ENCODE peak calls at places on chromosomes 2 and 18, in seven cellular contexts. A, B, I, E, U, R and H are unnamed samples.

GRCh38 chr2:152525277-152525838 is 190.4 kb downstream of the FMNL2 start:
- DNase-seq in A (no peak), B (peak), I (no peak), E (peak), U (no peak), R (no peak), H (no peak)

GRCh38 chr2:84022810-84023431 is 436.2 kb downstream of the SUCLG1 start:
- DNase-seq in A (peak), B (peak), I (peak), E (peak), U (no peak), R (no peak), H (peak)

GRCh38 chr2:69177785-69178636 is 165.0 kb downstream of the ANTXR1 start:
- DNase-seq in A (peak), B (peak), I (peak), E (peak), U (peak), R (no peak), H (peak)

GRCh38 chr18:43620936-43621335 is 343.6 kb upstream of the SYT4 start:
- DNase-seq in A (peak), B (peak), I (peak), E (peak), U (no peak), R (no peak), H (no peak)

GRCh38 chr18:61546598-61546997 is 213.4 kb downstream of the CDH20 start:
- DNase-seq in A (no peak), B (peak), I (no peak), E (no peak), U (no peak), R (no peak), H (peak)

GRCh38 chr2:218756599-218757377 is 25.2 kb upstream of the CYP27A1 start:
- DNase-seq in A (no peak), B (no peak), I (no peak), E (no peak), U (no peak), R (no peak), H (no peak)

GRCh38 chr18:7584646-7585271 is 17.6 kb downstream of the PTPRM start:
- DNase-seq in A (no peak), B (no peak), I (no peak), E (no peak), U (no peak), R (no peak), H (no peak)

GRCh38 chr2:122028371-122029102 is 273.1 kb downstream of the TSN start:
- DNase-seq in A (no peak), B (peak), I (no peak), E (no peak), U (no peak), R (no peak), H (no peak)

GRCh38 chr2:59702026-59702425 is 851.4 kb downstream of the BCL11A start:
- DNase-seq in A (no peak), B (no peak), I (no peak), E (no peak), U (no peak), R (no peak), H (no peak)

GRCh38 chr2:205474746-205475145 is 207.6 kb upstream of the NRP2 start:
- DNase-seq in A (no peak), B (peak), I (no peak), E (no peak), U (no peak), R (no peak), H (no peak)

GRCh38 chr2:119349289-119349688 is 17.3 kb downstream of the C2orf76 start:
- DNase-seq in A (no peak), B (no peak), I (no peak), E (no peak), U (no peak), R (no peak), H (no peak)

GRCh38 chr2:15553519-15553918 is 7.6 kb downstream of the NBAS start:
- DNase-seq in A (no peak), B (no peak), I (no peak), E (no peak), U (no peak), R (no peak), H (no peak)

GRCh38 chr2:11839916-11840315 is 93.5 kb downstream of the LPIN1 start:
- DNase-seq in A (no peak), B (peak), I (no peak), E (no peak), U (no peak), R (no peak), H (no peak)

GRCh38 chr2:234881413-234882241 is 70.2 kb upstream of the SH3BP4 start:
- DNase-seq in A (peak), B (peak), I (peak), E (peak), U (peak), R (no peak), H (peak)

GRCh38 chr2:38835015-38835601 is 40.6 kb downstream of the DHX57 start:
- DNase-seq in A (no peak), B (peak), I (no peak), E (peak), U (no peak), R (no peak), H (peak)

GRCh38 chr2:241412144-241412543 is 56.1 kb downstream of the FARP2 start:
- DNase-seq in A (peak), B (peak), I (no peak), E (no peak), U (no peak), R (no peak), H (peak)

GRCh38 chr2:196613302-196613701 is 26.2 kb upstream of the CCDC150 start:
- DNase-seq in A (no peak), B (no peak), I (no peak), E (no peak), U (no peak), R (no peak), H (no peak)
- TF ChIP-seq CTCF in A (no peak), B (no peak), I (no peak), E (no peak), U (no peak), R (no peak), H (peak)

GRCh38 chr2:109226128-109226527 is 97.1 kb downstream of the SH3RF3 start:
- DNase-seq in A (no peak), B (peak), I (no peak), E (peak), U (no peak), R (no peak), H (no peak)

GRCh38 chr2:109225170-109225775 is 96.3 kb downstream of the SH3RF3 start:
- DNase-seq in A (no peak), B (no peak), I (no peak), E (no peak), U (no peak), R (no peak), H (no peak)

GRCh38 chr2:109222422-109222821 is 93.4 kb downstream of the SH3RF3 start:
- DNase-seq in A (no peak), B (no peak), I (no peak), E (no peak), U (no peak), R (no peak), H (no peak)

GRCh38 chr2:109223490-109223889 is 94.5 kb downstream of the SH3RF3 start:
- DNase-seq in A (no peak), B (no peak), I (no peak), E (no peak), U (no peak), R (no peak), H (no peak)

DNA sequence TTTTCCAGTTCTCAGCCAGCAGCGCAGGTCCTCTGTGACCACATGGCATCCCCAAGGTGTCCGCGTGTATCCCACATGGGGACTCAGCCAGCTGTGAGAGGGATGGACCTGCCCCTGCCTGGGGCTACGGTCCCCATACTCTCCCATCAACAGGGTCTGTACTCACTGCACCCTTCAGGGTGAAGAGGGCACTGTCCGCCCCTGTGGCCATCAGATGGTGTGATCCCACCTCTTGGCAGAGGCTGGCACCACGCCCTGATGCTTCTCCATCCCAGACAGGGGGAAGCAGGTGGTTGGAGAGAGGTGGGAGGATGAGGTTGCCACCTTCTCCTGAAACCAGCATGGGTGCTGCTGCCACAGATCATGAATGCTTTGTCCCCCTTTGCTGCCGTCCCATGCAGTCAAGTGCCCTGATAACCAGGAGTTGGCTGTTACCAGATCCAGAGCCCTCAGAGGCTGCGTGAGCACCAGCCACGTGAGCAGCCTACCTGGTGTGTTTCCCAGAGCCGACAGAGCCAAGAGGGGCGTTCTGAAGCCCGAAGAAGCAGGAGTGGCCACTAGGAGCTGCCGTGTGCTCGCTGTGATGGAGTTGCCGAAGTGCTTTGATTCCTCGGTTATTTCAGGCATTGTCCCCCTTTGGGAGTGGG is 93.9 kb downstream of the SH3RF3 start:
- DNase-seq in A (no peak), B (no peak), I (no peak), E (no peak), U (no peak), R (no peak), H (no peak)
- TF ChIP-seq CEBPB in A (no peak), B (no peak), I (no peak), E (no peak), U (no peak), R (no peak), H (no peak)

GRCh38 chr18:3245853-3246635 is 1.6 kb upstream of the MYL12A start:
- DNase-seq in A (peak), B (peak), I (peak), E (peak), U (peak), R (no peak), H (peak)

GRCh38 chr18:3248062-3248669 is 565 bp downstream of the MYL12A start:
- DNase-seq in A (no peak), B (peak), I (no peak), E (no peak), U (no peak), R (no peak), H (no peak)

GRCh38 chr18:3245185-3245564 is 2.4 kb upstream of the MYL12A start:
- DNase-seq in A (no peak), B (no peak), I (no peak), E (no peak), U (no peak), R (no peak), H (no peak)

GRCh38 chr18:3247243-3248061 is at the start of gene MYL12A:
- DNase-seq in A (peak), B (peak), I (peak), E (peak), U (peak), R (peak), H (peak)

GRCh38 chr18:3246636-3247242 is 862 bp upstream of the MYL12A start:
- DNase-seq in A (peak), B (no peak), I (no peak), E (no peak), U (no peak), R (no peak), H (no peak)
- TF ChIP-seq CTCF in A (no peak), B (no peak), I (no peak), E (no peak), U (no peak), R (no peak), H (no peak)

DNA sequence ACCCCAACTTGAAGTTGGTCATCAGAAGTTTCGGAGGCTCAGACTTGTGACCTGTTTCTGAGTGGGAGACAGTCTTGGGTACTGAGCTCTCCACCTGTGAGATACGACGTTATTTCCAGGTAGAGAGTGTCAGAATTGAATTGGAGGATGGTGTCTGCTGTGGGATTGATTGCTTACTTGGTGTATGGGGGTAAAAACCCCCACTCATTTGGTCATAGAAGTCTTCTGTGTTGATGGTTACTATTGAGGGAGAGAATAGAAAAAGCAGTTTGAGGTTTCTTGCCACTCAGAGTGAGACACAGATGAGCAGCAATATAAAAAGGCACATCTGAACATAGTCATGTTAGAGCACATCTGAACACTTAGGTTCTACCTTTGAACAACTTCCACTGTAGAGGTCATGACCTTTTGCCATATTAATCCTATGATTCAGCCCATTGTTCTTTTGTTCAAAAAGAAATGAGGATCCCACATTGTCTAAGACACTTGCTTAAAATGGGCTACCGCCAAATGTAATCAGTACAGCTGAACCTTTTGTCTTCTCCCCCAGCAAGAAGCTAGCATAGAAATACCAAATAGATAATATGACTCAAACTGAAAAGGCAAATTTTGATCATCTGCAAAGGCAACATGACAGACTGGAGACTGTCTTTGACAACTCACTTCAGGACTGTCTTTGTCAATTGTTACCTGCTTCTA is 73.3 kb downstream of the NAB1 start:
- DNase-seq in A (no peak), B (no peak), I (no peak), E (no peak), U (no peak), R (peak), H (no peak)
- TF ChIP-seq CEBPB in A (no peak), B (no peak), I (no peak), E (no peak), U (no peak), R (peak), H (no peak)

DNA sequence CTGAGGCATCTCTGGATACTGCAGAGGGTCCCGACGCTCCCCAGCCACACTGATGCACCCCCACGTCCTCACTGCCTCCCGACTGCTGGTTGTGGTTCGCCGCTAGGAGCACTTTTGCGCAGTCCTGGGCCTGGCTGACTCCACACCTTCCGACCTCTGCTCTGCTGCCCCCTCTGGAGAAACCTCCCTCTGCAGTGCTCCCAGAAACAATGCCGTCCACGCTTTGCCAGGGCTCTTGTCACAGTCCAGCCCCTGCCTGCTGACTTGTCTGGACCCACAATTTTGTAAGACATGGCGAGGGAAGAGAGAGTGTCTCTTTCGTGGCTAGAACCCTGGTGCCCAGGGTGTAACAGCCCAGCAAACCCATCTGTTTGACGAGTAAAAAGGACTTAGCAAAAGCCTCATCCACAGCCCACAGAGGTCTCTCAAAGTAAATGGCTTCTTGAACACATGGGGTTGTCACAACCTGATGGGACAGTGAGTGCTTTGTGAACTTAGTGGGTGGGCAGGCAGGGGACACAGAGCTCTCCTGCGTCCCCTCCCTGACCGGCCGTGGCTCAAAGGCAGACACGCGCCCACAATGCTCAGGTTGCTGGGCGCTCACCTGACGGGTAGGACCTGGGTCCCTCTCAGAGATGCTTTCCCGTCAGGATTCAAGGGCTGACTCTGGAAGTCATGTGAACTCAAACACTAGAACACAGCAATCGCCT is 4.0 kb downstream of the COPS9 start:
- DNase-seq in A (no peak), B (no peak), I (no peak), E (no peak), U (no peak), R (no peak), H (no peak)
- TF ChIP-seq CTCF in A (peak), B (peak), I (no peak), E (no peak), U (peak), R (peak), H (peak)